ENCODE peak calls at places on chromosomes 16 and 17, in six cellular contexts. W, H, V, T, U and Y are unnamed samples.

GRCh38 chr17:27668488-27668823 is 37.5 kb downstream of the LGALS9 start:
- DNase-seq in W (no peak), H (no peak), V (no peak), T (no peak), U (no peak), Y (no peak)

GRCh38 chr17:79621151-79621940 is 10.5 kb upstream of the RBFOX3 start:
- DNase-seq in W (no peak), H (no peak), V (peak), T (peak), U (no peak), Y (peak)

GRCh38 chr16:53546988-53547391 is 44.0 kb upstream of the AKTIP start:
- DNase-seq in W (peak), H (no peak), V (no peak), T (no peak), U (no peak), Y (peak)

GRCh38 chr16:31333686-31334649 is 21.0 kb upstream of the ITGAX start:
- DNase-seq in W (peak), H (no peak), V (no peak), T (no peak), U (no peak), Y (peak)

GRCh38 chr17:44278006-44278405 is 10.1 kb upstream of the SLC4A1 start:
- DNase-seq in W (no peak), H (no peak), V (no peak), T (no peak), U (no peak), Y (no peak)

GRCh38 chr17:17119106-17119505 is 76.8 kb downstream of the MPRIP start:
- DNase-seq in W (no peak), H (peak), V (peak), T (no peak), U (no peak), Y (no peak)

GRCh38 chr17:65786479-65786878 is 225.0 kb upstream of the AXIN2 start:
- DNase-seq in W (no peak), H (no peak), V (no peak), T (no peak), U (no peak), Y (no peak)

GRCh38 chr17:74117999-74118421 is 85.5 kb upstream of the RPL38 start:
- DNase-seq in W (peak), H (no peak), V (no peak), T (peak), U (no peak), Y (peak)

GRCh38 chr16:22728167-22728836 is 85.7 kb upstream of the HS3ST2 start:
- DNase-seq in W (no peak), H (no peak), V (no peak), T (no peak), U (no peak), Y (peak)

GRCh38 chr17:63786961-63787711 is 13.2 kb downstream of the DDX42 start:
- DNase-seq in W (no peak), H (no peak), V (no peak), T (no peak), U (no peak), Y (no peak)

GRCh38 chr17:63786117-63786516 is 12.1 kb downstream of the DDX42 start:
- DNase-seq in W (no peak), H (no peak), V (no peak), T (no peak), U (no peak), Y (no peak)

GRCh38 chr17:63783522-63783921 is 9.6 kb downstream of the DDX42 start:
- DNase-seq in W (no peak), H (no peak), V (no peak), T (no peak), U (no peak), Y (no peak)

GRCh38 chr17:63790057-63790456 is 16.1 kb downstream of the DDX42 start:
- DNase-seq in W (no peak), H (no peak), V (no peak), T (no peak), U (no peak), Y (no peak)

GRCh38 chr17:63785556-63785955 is 11.6 kb downstream of the DDX42 start:
- DNase-seq in W (no peak), H (no peak), V (no peak), T (no peak), U (no peak), Y (no peak)
- H3K27ac ChIP-seq in W (no peak), H (no peak), V (no peak), T (peak), U (no peak), Y (no peak)

GRCh38 chr16:80027007-80027965 is 426.7 kb upstream of the MAF start:
- DNase-seq in W (no peak), H (peak), V (peak), T (peak), U (no peak), Y (peak)
- H3K27ac ChIP-seq in W (no peak), H (no peak), V (peak), T (peak), U (no peak), Y (no peak)

GRCh38 chr16:58200398-58200797 is 2.5 kb upstream of the CSNK2A2 start:
- DNase-seq in W (no peak), H (no peak), V (no peak), T (no peak), U (no peak), Y (no peak)

GRCh38 chr16:58201163-58201562 is 3.3 kb upstream of the CSNK2A2 start:
- DNase-seq in W (no peak), H (no peak), V (no peak), T (no peak), U (no peak), Y (no peak)

GRCh38 chr16:58211245-58211644 is 13.3 kb upstream of the CSNK2A2 start:
- DNase-seq in W (no peak), H (no peak), V (no peak), T (no peak), U (no peak), Y (no peak)

GRCh38 chr16:58205276-58206036 is 7.5 kb upstream of the CSNK2A2 start:
- DNase-seq in W (no peak), H (no peak), V (no peak), T (no peak), U (no peak), Y (no peak)
- H3K27ac ChIP-seq in W (no peak), H (no peak), V (no peak), T (no peak), U (no peak), Y (no peak)

DNA sequence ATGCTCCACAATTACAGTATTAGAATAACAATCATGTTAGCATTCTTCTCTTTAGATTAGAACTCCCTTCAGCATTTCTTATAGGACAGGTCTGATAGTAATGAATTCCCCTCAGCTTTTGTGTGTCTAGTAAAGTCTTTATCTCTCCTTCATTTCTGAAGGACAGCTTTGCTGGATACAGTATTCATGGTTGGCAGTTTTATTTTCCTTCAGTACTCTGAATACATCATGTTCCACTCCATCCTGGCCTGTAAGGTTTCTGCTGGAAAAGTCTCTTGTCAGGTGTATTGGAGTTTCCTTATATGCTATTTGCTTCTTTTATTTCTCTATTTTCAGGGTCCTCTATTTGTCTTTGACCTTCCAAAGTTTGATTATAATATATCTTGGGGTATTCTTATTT is 4.0 kb upstream of the ABCA10 start:
- DNase-seq in W (no peak), H (no peak), V (no peak), T (no peak), U (no peak), Y (no peak)
- H3K27ac ChIP-seq in W (no peak), H (no peak), V (no peak), T (no peak), U (no peak), Y (no peak)